ENCODE peak calls at places on chromosomes 11 and 22, in nine cellular contexts. T is right lobe of liver, I is IMR-90, P is AG04450, C is body of pancreas, R is colonic mucosa, X is neural progenitor cell, V is coronary artery, E is fibroblast of lung. B is an unnamed sample.

GRCh38 chr11:106594751-106595351 is 423.4 kb downstream of the GUCY1A2 start:
- DNase-seq in P (no peak), T (no peak), I (peak; percentile 4), C (no peak), E (no peak), X (no peak), R (no peak), V (no peak), B (peak; percentile 1)

GRCh38 chr22:40525250-40525884 is 111.2 kb downstream of the MRTFA start:
- DNase-seq in R (peak; percentile 60), E (peak; percentile 69), X (peak; percentile 41), V (no peak), P (no peak), C (peak; percentile 43), T (peak; percentile 50), I (peak; percentile 46), B (peak; percentile 55)

GRCh38 chr11:5304046-5304445 is 2.3 kb upstream of the OR51B4 start:
- DNase-seq in X (no peak), E (no peak), R (no peak), V (no peak), T (no peak), I (no peak), C (no peak), P (no peak), B (no peak)

GRCh38 chr22:23180301-23180892 is at the start of gene BCR:
- DNase-seq in X (peak; percentile 87), R (peak; percentile 73), V (no peak), C (peak; percentile 82), I (peak; percentile 65), P (no peak), E (peak; percentile 57), T (peak; percentile 83), B (peak; percentile 65)

GRCh38 chr11:94597896-94598295 is 30.7 kb downstream of the PIWIL4 start:
- DNase-seq in T (no peak), R (no peak), V (no peak), C (no peak), X (peak; percentile 21), P (no peak), I (peak; percentile 17), E (peak; percentile 31), B (no peak)

GRCh38 chr11:128802358-128802981 is 64.6 kb downstream of the KCNJ1 start:
- DNase-seq in R (no peak), T (no peak), X (peak; percentile 68), E (peak; percentile 15), V (no peak), I (no peak), C (peak; percentile 25), P (no peak), B (no peak)

GRCh38 chr11:10742460-10743208 is 8.4 kb upstream of the CTR9 start:
- DNase-seq in R (peak; percentile 38), E (peak; percentile 77), C (no peak), P (no peak), T (no peak), I (peak; percentile 88), V (no peak), X (no peak), B (peak; percentile 26)

GRCh38 chr11:63670738-63671321 is 346 bp downstream of the ATL3 start:
- DNase-seq in T (peak; percentile 73), I (no peak), X (peak; percentile 74), P (no peak), C (peak; percentile 63), E (no peak), R (peak; percentile 78), V (no peak), B (peak; percentile 17)

GRCh38 chr22:50032109-50032871 is 19.7 kb upstream of the IL17REL start:
- DNase-seq in I (no peak), X (no peak), P (no peak), R (no peak), T (peak; percentile 45), E (no peak), C (no peak), V (peak; percentile 69), B (peak; percentile 47)

GRCh38 chr22:33325232-33326004 is 267.2 kb upstream of the SYN3 start:
- DNase-seq in X (no peak), E (no peak), V (no peak), P (no peak), T (no peak), I (no peak), C (no peak), R (peak; percentile 27), B (no peak)

GRCh38 chr11:84103096-84103495 is 816.9 kb upstream of the CCDC90B start:
- DNase-seq in R (no peak), X (peak; percentile 87), T (no peak), V (no peak), I (no peak), P (no peak), E (no peak), C (no peak), B (no peak)

GRCh38 chr11:27471067-27471587 is 1.5 kb downstream of the LGR4 start:
- DNase-seq in E (no peak), X (peak; percentile 26), P (no peak), T (no peak), C (peak; percentile 37), V (no peak), R (peak; percentile 39), I (no peak), B (no peak)

GRCh38 chr22:48489551-48490512 is 1337.8 kb downstream of the BRD1 start:
- DNase-seq in E (peak; percentile 11), T (peak; percentile 33), V (no peak), C (no peak), P (no peak), I (no peak), X (peak; percentile 64), R (no peak), B (no peak)

GRCh38 chr11:119375629-119376196 is 5.8 kb downstream of the USP2 start:
- DNase-seq in V (no peak), P (no peak), R (peak; percentile 58), E (peak; percentile 95), X (peak; percentile 57), C (peak; percentile 79), T (peak; percentile 74), I (peak; percentile 86), B (no peak)

GRCh38 chr11:134597452-134597851 is 185.4 kb upstream of the B3GAT1 start:
- DNase-seq in V (peak; percentile 55), C (no peak), X (no peak), E (no peak), T (no peak), P (no peak), I (no peak), R (no peak), B (no peak)

GRCh38 chr11:102516179-102516578 is 14.4 kb downstream of the MMP7 start:
- DNase-seq in X (no peak), E (no peak), P (no peak), R (no peak), I (no peak), C (no peak), V (no peak), T (no peak), B (no peak)

GRCh38 chr22:50516068-50516467 is 8.0 kb downstream of the NCAPH2 start:
- DNase-seq in P (no peak), R (no peak), T (no peak), C (no peak), E (no peak), X (no peak), V (no peak), I (no peak), B (no peak)

GRCh38 chr11:18709414-18709813 is 10.8 kb downstream of the TMEM86A start:
- DNase-seq in C (no peak), X (no peak), I (no peak), P (no peak), T (no peak), V (no peak), E (no peak), R (no peak), B (no peak)

GRCh38 chr22:38018938-38019827 is 34.8 kb upstream of the SOX10 start:
- DNase-seq in V (no peak), X (no peak), R (no peak), E (no peak), T (no peak), C (no peak), I (no peak), P (no peak), B (no peak)

GRCh38 chr22:38016182-38017078 is 32.1 kb upstream of the SOX10 start:
- DNase-seq in C (peak; percentile 80), I (peak; percentile 58), R (peak; percentile 69), V (no peak), E (peak; percentile 63), P (no peak), T (no peak), X (peak; percentile 84), B (no peak)

GRCh38 chr22:38021201-38021600 is 36.0 kb upstream of the PICK1 start:
- DNase-seq in E (no peak), C (no peak), V (no peak), R (no peak), T (no peak), I (no peak), P (no peak), X (no peak), B (no peak)

GRCh38 chr22:38017272-38017920 is 33.0 kb upstream of the SOX10 start:
- DNase-seq in R (peak; percentile 76), P (no peak), X (no peak), E (peak; percentile 54), C (peak; percentile 68), V (no peak), T (peak; percentile 74), I (peak; percentile 52), B (no peak)

GRCh38 chr22:38017939-38018885 is 33.9 kb upstream of the SOX10 start:
- DNase-seq in E (no peak), T (no peak), R (no peak), V (no peak), C (no peak), P (no peak), X (no peak), I (no peak), B (no peak)
- H3K27ac ChIP-seq in E (no peak overlapping the region), T (no peak overlapping the region), R (no peak overlapping the region), V (no peak overlapping the region), C (peak overlapping the region; percentile 81), P (no peak overlapping the region), X (no peak overlapping the region), I (no peak overlapping the region), B (no peak overlapping the region)

DNA sequence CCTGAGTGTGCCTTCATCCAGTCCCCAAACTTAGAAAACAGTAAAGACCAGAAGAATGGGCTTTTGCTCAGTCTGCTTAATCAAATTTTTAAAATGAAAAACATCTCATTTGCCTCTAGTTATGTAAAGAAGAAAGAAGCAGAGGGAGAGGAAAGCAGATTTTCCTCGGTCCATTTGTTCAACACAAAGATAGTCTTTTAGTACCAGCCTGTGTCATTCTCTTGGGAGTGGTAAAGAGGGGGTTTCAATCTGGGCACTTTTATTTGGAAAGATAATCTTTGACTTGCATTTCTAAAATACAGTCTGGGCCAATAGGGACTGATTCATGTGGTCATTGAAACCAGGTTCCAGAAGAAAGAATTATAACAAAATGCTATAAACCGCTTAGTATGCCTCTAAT is 29.5 kb downstream of the KREMEN1 start:
- DNase-seq in P (no peak), E (no peak), X (peak; percentile 42), V (no peak), T (no peak), R (no peak), I (no peak), C (no peak), B (no peak)
- H3K4me3 ChIP-seq in P (no peak overlapping the region), E (no peak overlapping the region), X (no peak overlapping the region), V (no peak overlapping the region), T (no peak overlapping the region), R (no peak overlapping the region), I (no peak overlapping the region), C (no peak overlapping the region), B (no peak overlapping the region)

GRCh38 chr11:69086741-69087524 is 38.2 kb downstream of the TPCN2 start:
- DNase-seq in I (no peak), X (no peak), R (no peak), P (no peak), V (no peak), C (no peak), E (no peak), T (no peak), B (no peak)
- H3K27ac ChIP-seq in I (no peak overlapping the region), X (no peak overlapping the region), R (no peak overlapping the region), P (no peak overlapping the region), V (no peak overlapping the region), C (no peak overlapping the region), E (no peak overlapping the region), T (no peak overlapping the region), B (no peak overlapping the region)

GRCh38 chr22:27764722-27765236 is 36.8 kb downstream of the MN1 start:
- DNase-seq in E (no peak), T (no peak), I (no peak), C (no peak), X (no peak), P (no peak), R (no peak), V (no peak), B (no peak)
- H3K4me3 ChIP-seq in E (no peak overlapping the region), T (no peak overlapping the region), I (no peak overlapping the region), C (no peak overlapping the region), X (no peak overlapping the region), P (no peak overlapping the region), R (no peak overlapping the region), V (no peak overlapping the region), B (no peak overlapping the region)